ENCODE peak calls at places on chromosomes 2 and 18, in eight cellular contexts. B, I, N, F, T, L, S and X are unnamed samples.
A peak's percentile ranks its signal among the peaks of the same experiment; 100 is the strongest.

GRCh38 chr2:147181351-147182029 is 663.3 kb upstream of the ACVR2A start:
- DNase-seq in B (no peak), F (no peak), S (no peak), L (no peak), T (no peak), I (no peak), N (no peak), X (no peak)

GRCh38 chr2:36696533-36696932 is at the start of gene VIT:
- DNase-seq in L (no peak), B (no peak), I (no peak), T (peak; percentile 47), S (no peak), F (no peak), N (no peak), X (no peak)

GRCh38 chr2:236711440-236711839 is 141.8 kb downstream of the ACKR3 start:
- DNase-seq in S (no peak), B (no peak), I (no peak), N (peak; percentile 74), L (no peak), F (no peak), T (peak; percentile 25), X (no peak)

GRCh38 chr2:179250084-179250483 is 14.5 kb downstream of the SESTD1 start:
- DNase-seq in I (no peak), B (no peak), T (peak; percentile 20), L (no peak), F (no peak), S (no peak), N (peak; percentile 17), X (no peak)

GRCh38 chr18:8298186-8298585 is 311.1 kb upstream of the RAB12 start:
- DNase-seq in L (no peak), F (peak; percentile 52), B (no peak), N (no peak), T (peak; percentile 15), I (no peak), S (no peak), X (no peak)

GRCh38 chr18:42183746-42184145 is 228.7 kb downstream of the PIK3C3 start:
- DNase-seq in N (peak; percentile 92), B (no peak), I (no peak), T (peak; percentile 74), F (peak; percentile 36), S (no peak), L (no peak), X (no peak)

GRCh38 chr2:164593959-164594358 is 27.3 kb downstream of the GRB14 start:
- DNase-seq in I (no peak), N (no peak), S (no peak), F (no peak), B (no peak), T (no peak), L (no peak), X (no peak)

GRCh38 chr2:50491541-50492114 is 540.3 kb downstream of the NRXN1 start:
- DNase-seq in L (no peak), B (no peak), S (no peak), F (peak; percentile 5), T (peak; percentile 25), N (peak; percentile 8), I (peak; percentile 20), X (peak; percentile 47)

GRCh38 chr2:52390651-52391050 is 1358.7 kb upstream of the NRXN1 start:
- DNase-seq in F (peak; percentile 14), T (no peak), S (no peak), N (peak; percentile 25), I (no peak), L (no peak), B (no peak), X (no peak)

GRCh38 chr18:47701133-47701532 is 229.3 kb downstream of the SMAD2 start:
- DNase-seq in I (no peak), T (no peak), S (no peak), B (no peak), N (no peak), L (no peak), F (no peak), X (no peak)

GRCh38 chr2:233714164-233714563 is 1.5 kb downstream of the UGT1A5 start:
- DNase-seq in S (no peak), T (peak; percentile 2), N (peak; percentile 16), I (no peak), L (no peak), B (no peak), F (no peak), X (no peak)

GRCh38 chr2:15293262-15293937 is 267.7 kb downstream of the NBAS start:
- DNase-seq in S (no peak), T (no peak), L (no peak), I (no peak), N (no peak), B (no peak), F (no peak), X (no peak)

GRCh38 chr2:191176801-191177438 is 26.1 kb upstream of the STAT4 start:
- DNase-seq in L (no peak), T (no peak), F (no peak), I (no peak), B (no peak), N (no peak), S (no peak), X (no peak)

GRCh38 chr18:24942144-24942543 is 409.8 kb downstream of the ZNF521 start:
- DNase-seq in F (no peak), N (no peak), I (no peak), B (no peak), L (no peak), T (no peak), S (no peak), X (no peak)

GRCh38 chr2:112996635-112997034 is 8.6 kb upstream of the IL36A start:
- DNase-seq in T (no peak), L (no peak), N (no peak), I (peak; percentile 63), B (no peak), S (peak; percentile 61), F (no peak), X (peak; percentile 6)

GRCh38 chr2:169768262-169768995 is 30.2 kb upstream of the SSB start:
- DNase-seq in T (no peak), F (no peak), N (no peak), L (peak; percentile 77), S (peak; percentile 32), I (peak; percentile 61), B (no peak), X (no peak)

GRCh38 chr2:96668771-96669170 is 26.2 kb downstream of the FER1L5 start:
- DNase-seq in L (no peak), S (no peak), N (no peak), B (no peak), F (no peak), I (no peak), T (no peak), X (no peak)

GRCh38 chr2:191845248-191845715 is 1.6 kb downstream of the CAVIN2 start:
- DNase-seq in S (no peak), F (no peak), T (no peak), I (no peak), L (peak; percentile 75), N (no peak), B (no peak), X (no peak)

GRCh38 chr18:56120781-56121180 is 517.6 kb downstream of the TXNL1 start:
- DNase-seq in B (no peak), T (no peak), F (no peak), N (no peak), I (no peak), S (no peak), L (no peak), X (no peak)

GRCh38 chr18:3054214-3054613 is 41.3 kb upstream of the LPIN2 start:
- DNase-seq in N (no peak), T (no peak), L (no peak), S (no peak), I (no peak), B (no peak), F (no peak), X (no peak)

GRCh38 chr2:99888617-99889016 is 253.8 kb downstream of the AFF3 start:
- DNase-seq in S (no peak), F (no peak), T (no peak), L (no peak), N (no peak), I (no peak), B (no peak), X (no peak)

GRCh38 chr18:35616664-35617423 is 35.3 kb downstream of the GALNT1 start:
- DNase-seq in F (peak; percentile 75), T (peak; percentile 87), L (no peak), B (no peak), S (peak; percentile 46), I (peak; percentile 75), N (peak; percentile 93), X (peak; percentile 96)

GRCh38 chr2:4528773-4529172 is 825.4 kb downstream of the DCDC2C start:
- DNase-seq in B (no peak), L (no peak), N (no peak), F (no peak), T (no peak), S (no peak), I (no peak), X (no peak)

GRCh38 chr2:236642584-236643291 is 73.1 kb downstream of the ACKR3 start:
- DNase-seq in I (no peak), N (peak; percentile 85), B (no peak), F (peak; percentile 89), S (no peak), L (peak; percentile 59), T (peak; percentile 90), X (no peak)

GRCh38 chr2:163467206-163467605 is 268.6 kb downstream of the FIGN start:
- DNase-seq in L (no peak), T (peak; percentile 29), S (no peak), F (no peak), I (no peak), N (no peak), B (no peak), X (no peak)

GRCh38 chr2:190578158-190579057 is 43.9 kb upstream of the NEMP2 start:
- DNase-seq in N (no peak), S (peak; percentile 13), T (peak; percentile 28), L (no peak), B (no peak), I (no peak), F (no peak), X (peak; percentile 69)

GRCh38 chr2:66431840-66432511 is 2.9 kb upstream of the MEIS1 start:
- DNase-seq in S (no peak), F (no peak), I (no peak), L (peak; percentile 77), N (no peak), B (no peak), T (no peak), X (no peak)

GRCh38 chr2:120108049-120108448 is 95.2 kb downstream of the EPB41L5 start:
- DNase-seq in F (peak; percentile 17), L (no peak), S (no peak), N (peak; percentile 67), T (peak; percentile 74), B (no peak), I (no peak), X (no peak)

GRCh38 chr2:128595763-128596452 is 277.2 kb upstream of the HS6ST1 start:
- DNase-seq in L (no peak), T (no peak), N (no peak), B (no peak), S (no peak), I (no peak), F (no peak), X (no peak)

GRCh38 chr18:36867056-36867455 is 38.1 kb downstream of the KIAA1328 start:
- DNase-seq in L (no peak), B (no peak), T (no peak), I (no peak), F (no peak), N (no peak), S (no peak), X (no peak)

GRCh38 chr2:112121682-112122254 is 16.4 kb upstream of the FBLN7 start:
- DNase-seq in B (no peak), L (no peak), T (peak; percentile 68), I (peak; percentile 53), N (peak; percentile 23), F (no peak), S (peak; percentile 25), X (peak; percentile 80)

GRCh38 chr18:44048846-44049245 is 631.8 kb upstream of the SETBP1 start:
- DNase-seq in T (no peak), N (no peak), B (no peak), I (no peak), L (no peak), F (no peak), S (no peak), X (no peak)

GRCh38 chr2:81073412-81073811 is 768.9 kb upstream of the LRRTM1 start:
- DNase-seq in T (no peak), N (no peak), F (no peak), S (no peak), L (no peak), I (no peak), B (no peak), X (no peak)

GRCh38 chr18:45456076-45457066 is 158.9 kb upstream of the SLC14A2 start:
- DNase-seq in S (no peak), N (no peak), L (no peak), F (no peak), I (no peak), B (no peak), T (no peak), X (peak; percentile 93)